ENCODE peak calls at places on chromosome 4, in ten cellular contexts. One of them, this sample, is unnamed.

GRCh38 chr4:133544097-133544496 is 395.0 kb downstream of the PCDH10 start:
- DNase-seq in thoracic aorta: no peak
- DNase-seq in right atrium auricular region: no peak
- DNase-seq in brain microvascular endothelial cell: no peak
- DNase-seq in GM23248: no peak
- DNase-seq in adrenal gland: no peak
- DNase-seq in lower lobe of right lung: no peak
- DNase-seq in HL-60: no peak
- DNase-seq in OCI-LY7: no peak
- DNase-seq in CD4-positive, alpha-beta T cell: no peak
- DNase-seq in this sample: no peak

GRCh38 chr4:153209410-153209809 is 5.2 kb downstream of the TRIM2 start:
- DNase-seq in thoracic aorta: no peak
- DNase-seq in right atrium auricular region: no peak
- DNase-seq in brain microvascular endothelial cell: no peak
- DNase-seq in GM23248: no peak
- DNase-seq in adrenal gland: no peak
- DNase-seq in lower lobe of right lung: no peak
- DNase-seq in HL-60: no peak
- DNase-seq in OCI-LY7: no peak
- DNase-seq in CD4-positive, alpha-beta T cell: no peak
- DNase-seq in this sample: no peak

GRCh38 chr4:175770555-175770954 is 41.5 kb downstream of the GPM6A start:
- DNase-seq in thoracic aorta: no peak
- DNase-seq in right atrium auricular region: no peak
- DNase-seq in brain microvascular endothelial cell: no peak
- DNase-seq in GM23248: peak; percentile 44
- DNase-seq in adrenal gland: no peak
- DNase-seq in lower lobe of right lung: no peak
- DNase-seq in HL-60: no peak
- DNase-seq in OCI-LY7: no peak
- DNase-seq in CD4-positive, alpha-beta T cell: no peak
- DNase-seq in this sample: no peak

GRCh38 chr4:120085705-120086104 is 19.1 kb upstream of the MAD2L1 start:
- DNase-seq in thoracic aorta: no peak
- DNase-seq in right atrium auricular region: no peak
- DNase-seq in brain microvascular endothelial cell: no peak
- DNase-seq in GM23248: peak; percentile 29
- DNase-seq in adrenal gland: no peak
- DNase-seq in lower lobe of right lung: no peak
- DNase-seq in HL-60: no peak
- DNase-seq in OCI-LY7: no peak
- DNase-seq in CD4-positive, alpha-beta T cell: no peak
- DNase-seq in this sample: no peak

GRCh38 chr4:76342191-76342590 is 35.7 kb downstream of the STBD1 start:
- DNase-seq in thoracic aorta: no peak
- DNase-seq in right atrium auricular region: no peak
- DNase-seq in brain microvascular endothelial cell: no peak
- DNase-seq in GM23248: no peak
- DNase-seq in adrenal gland: no peak
- DNase-seq in lower lobe of right lung: no peak
- DNase-seq in HL-60: no peak
- DNase-seq in OCI-LY7: no peak
- DNase-seq in CD4-positive, alpha-beta T cell: no peak
- DNase-seq in this sample: no peak

GRCh38 chr4:141350122-141350904 is 129.6 kb downstream of the ZNF330 start:
- DNase-seq in thoracic aorta: no peak
- DNase-seq in right atrium auricular region: no peak
- DNase-seq in brain microvascular endothelial cell: peak; percentile 16
- DNase-seq in GM23248: peak; percentile 88
- DNase-seq in adrenal gland: no peak
- DNase-seq in lower lobe of right lung: no peak
- DNase-seq in HL-60: no peak
- DNase-seq in OCI-LY7: no peak
- DNase-seq in CD4-positive, alpha-beta T cell: no peak
- DNase-seq in this sample: no peak

GRCh38 chr4:47198791-47199190 is 167.4 kb downstream of the GABRB1 start:
- DNase-seq in thoracic aorta: no peak
- DNase-seq in right atrium auricular region: no peak
- DNase-seq in brain microvascular endothelial cell: no peak
- DNase-seq in GM23248: no peak
- DNase-seq in adrenal gland: no peak
- DNase-seq in lower lobe of right lung: no peak
- DNase-seq in HL-60: no peak
- DNase-seq in OCI-LY7: no peak
- DNase-seq in CD4-positive, alpha-beta T cell: no peak
- DNase-seq in this sample: no peak

GRCh38 chr4:30948653-30949052 is 228.5 kb downstream of the PCDH7 start:
- DNase-seq in thoracic aorta: no peak
- DNase-seq in right atrium auricular region: no peak
- DNase-seq in brain microvascular endothelial cell: peak; percentile 11
- DNase-seq in GM23248: no peak
- DNase-seq in adrenal gland: no peak
- DNase-seq in lower lobe of right lung: no peak
- DNase-seq in HL-60: no peak
- DNase-seq in OCI-LY7: no peak
- DNase-seq in CD4-positive, alpha-beta T cell: no peak
- DNase-seq in this sample: no peak

GRCh38 chr4:66539745-66540144 is 869.5 kb upstream of the EPHA5 start:
- DNase-seq in thoracic aorta: no peak
- DNase-seq in right atrium auricular region: no peak
- DNase-seq in brain microvascular endothelial cell: peak; percentile 5
- DNase-seq in GM23248: no peak
- DNase-seq in adrenal gland: no peak
- DNase-seq in lower lobe of right lung: no peak
- DNase-seq in HL-60: no peak
- DNase-seq in OCI-LY7: no peak
- DNase-seq in CD4-positive, alpha-beta T cell: no peak
- DNase-seq in this sample: no peak

GRCh38 chr4:173337463-173337862 is 3.3 kb upstream of the HMGB2 start:
- DNase-seq in thoracic aorta: no peak
- DNase-seq in right atrium auricular region: no peak
- DNase-seq in brain microvascular endothelial cell: no peak
- DNase-seq in GM23248: peak; percentile 16
- DNase-seq in adrenal gland: no peak
- DNase-seq in lower lobe of right lung: no peak
- DNase-seq in HL-60: no peak
- DNase-seq in OCI-LY7: no peak
- DNase-seq in CD4-positive, alpha-beta T cell: no peak
- DNase-seq in this sample: no peak

GRCh38 chr4:121960801-121961200 is 8.9 kb upstream of the TRPC3 start:
- DNase-seq in thoracic aorta: no peak
- DNase-seq in right atrium auricular region: no peak
- DNase-seq in brain microvascular endothelial cell: no peak
- DNase-seq in GM23248: no peak
- DNase-seq in adrenal gland: no peak
- DNase-seq in lower lobe of right lung: no peak
- DNase-seq in HL-60: no peak
- DNase-seq in OCI-LY7: no peak
- DNase-seq in CD4-positive, alpha-beta T cell: no peak
- DNase-seq in this sample: no peak

GRCh38 chr4:121243476-121243875 is 79.4 kb upstream of the TNIP3 start:
- DNase-seq in thoracic aorta: no peak
- DNase-seq in right atrium auricular region: no peak
- DNase-seq in brain microvascular endothelial cell: no peak
- DNase-seq in GM23248: peak; percentile 67
- DNase-seq in adrenal gland: no peak
- DNase-seq in lower lobe of right lung: no peak
- DNase-seq in HL-60: no peak
- DNase-seq in OCI-LY7: no peak
- DNase-seq in CD4-positive, alpha-beta T cell: no peak
- DNase-seq in this sample: no peak

DNA sequence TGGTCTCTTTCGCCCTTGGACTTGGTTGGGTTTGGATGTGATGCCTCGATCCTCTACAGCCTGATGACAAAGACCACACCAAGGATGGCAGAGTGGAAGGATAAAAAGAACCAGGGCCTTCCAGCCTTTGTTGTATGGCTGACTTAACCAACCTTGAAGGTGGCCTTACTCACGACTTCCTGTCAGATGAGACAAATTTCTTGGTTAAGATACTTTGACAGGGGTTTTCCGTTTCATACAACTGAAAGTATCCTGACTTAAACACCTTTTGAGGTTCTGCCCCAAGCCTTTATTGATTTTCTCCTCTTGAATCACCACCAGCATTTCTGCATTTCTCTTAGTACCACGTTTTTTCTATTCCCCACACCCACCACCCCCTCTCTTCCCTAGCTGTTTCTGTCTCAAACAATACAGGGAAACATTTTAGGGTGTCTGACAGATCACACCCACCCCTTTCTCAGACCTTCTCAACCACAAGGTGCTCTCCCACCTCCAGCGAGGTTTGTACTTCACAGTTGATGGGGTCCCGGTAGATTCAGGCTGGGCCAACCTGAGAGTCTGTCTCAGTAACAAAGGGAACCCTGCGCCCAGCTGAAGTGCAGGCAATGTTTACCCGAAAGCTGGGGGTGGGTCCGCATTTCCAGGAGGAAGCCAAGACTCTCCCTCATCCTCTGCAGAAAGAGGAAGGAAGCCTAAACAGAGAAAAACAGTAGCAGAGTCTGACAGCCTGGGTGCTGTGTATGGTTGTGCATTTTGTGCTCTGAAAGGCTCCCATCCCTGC is 5.0 kb upstream of the TSPAN5 start:
- DNase-seq in thoracic aorta: no peak
- DNase-seq in right atrium auricular region: no peak
- DNase-seq in brain microvascular endothelial cell: no peak
- DNase-seq in GM23248: no peak
- DNase-seq in adrenal gland: no peak
- DNase-seq in lower lobe of right lung: no peak
- DNase-seq in HL-60: no peak
- DNase-seq in OCI-LY7: no peak
- DNase-seq in CD4-positive, alpha-beta T cell: peak; percentile 11
- DNase-seq in this sample: no peak
- H3K27ac ChIP-seq in thoracic aorta: no peak overlapping the region
- H3K27ac ChIP-seq in right atrium auricular region: no peak overlapping the region
- H3K27ac ChIP-seq in brain microvascular endothelial cell: no peak overlapping the region
- H3K27ac ChIP-seq in GM23248: no peak overlapping the region
- H3K27ac ChIP-seq in adrenal gland: no peak overlapping the region
- H3K27ac ChIP-seq in lower lobe of right lung: peak overlapping the region; percentile 53
- H3K27ac ChIP-seq in HL-60: no peak overlapping the region
- H3K27ac ChIP-seq in OCI-LY7: no peak overlapping the region
- H3K27ac ChIP-seq in CD4-positive, alpha-beta T cell: peak overlapping the region; percentile 96
- H3K27ac ChIP-seq in this sample: no peak overlapping the region

DNA sequence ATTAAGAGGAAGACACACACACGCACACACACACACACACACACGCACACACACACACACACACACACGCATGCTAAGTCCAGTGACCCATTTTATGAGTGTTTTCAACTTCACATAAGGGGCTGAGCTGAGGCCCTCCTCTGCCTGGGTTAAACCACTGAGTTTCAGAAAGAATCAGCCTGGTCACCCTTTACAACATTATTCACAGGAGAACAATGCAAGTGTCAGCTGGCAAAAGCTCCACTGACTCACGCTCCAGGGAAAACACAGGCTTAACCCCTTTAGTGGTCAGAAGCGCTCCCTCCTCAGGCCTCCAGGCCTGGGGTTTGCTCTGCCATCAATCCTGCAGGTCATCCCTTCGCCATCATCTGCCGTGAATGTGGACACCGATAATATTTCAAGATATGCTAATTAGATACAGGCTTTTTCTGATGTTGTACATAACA is 46.9 kb downstream of the ACOX3 start:
- DNase-seq in thoracic aorta: peak; percentile 69
- DNase-seq in right atrium auricular region: peak; percentile 88
- DNase-seq in brain microvascular endothelial cell: peak; percentile 95
- DNase-seq in GM23248: peak; percentile 98
- DNase-seq in adrenal gland: peak; percentile 91
- DNase-seq in lower lobe of right lung: no peak
- DNase-seq in HL-60: no peak
- DNase-seq in OCI-LY7: no peak
- DNase-seq in CD4-positive, alpha-beta T cell: no peak
- DNase-seq in this sample: no peak
- H3K27ac ChIP-seq in thoracic aorta: peak overlapping the region; percentile 62
- H3K27ac ChIP-seq in right atrium auricular region: peak overlapping the region; percentile 76
- H3K27ac ChIP-seq in brain microvascular endothelial cell: peak overlapping the region; percentile 37
- H3K27ac ChIP-seq in GM23248: peak overlapping the region; percentile 84
- H3K27ac ChIP-seq in adrenal gland: peak overlapping the region; percentile 77
- H3K27ac ChIP-seq in lower lobe of right lung: peak overlapping the region; percentile 32
- H3K27ac ChIP-seq in HL-60: no peak overlapping the region
- H3K27ac ChIP-seq in OCI-LY7: no peak overlapping the region
- H3K27ac ChIP-seq in CD4-positive, alpha-beta T cell: no peak overlapping the region
- H3K27ac ChIP-seq in this sample: peak overlapping the region; percentile 84

GRCh38 chr4:38099908-38100407 is 139.8 kb downstream of the PTTG2 start:
- DNase-seq in thoracic aorta: no peak
- DNase-seq in right atrium auricular region: no peak
- DNase-seq in brain microvascular endothelial cell: peak; percentile 90
- DNase-seq in GM23248: peak; percentile 91
- DNase-seq in adrenal gland: no peak
- DNase-seq in lower lobe of right lung: no peak
- DNase-seq in HL-60: no peak
- DNase-seq in OCI-LY7: no peak
- DNase-seq in CD4-positive, alpha-beta T cell: no peak
- DNase-seq in this sample: no peak
- H3K27ac ChIP-seq in thoracic aorta: peak overlapping the region; percentile 6
- H3K27ac ChIP-seq in right atrium auricular region: no peak overlapping the region
- H3K27ac ChIP-seq in brain microvascular endothelial cell: peak overlapping the region; percentile 95
- H3K27ac ChIP-seq in GM23248: peak overlapping the region; percentile 95
- H3K27ac ChIP-seq in adrenal gland: no peak overlapping the region
- H3K27ac ChIP-seq in lower lobe of right lung: peak overlapping the region; percentile 28
- H3K27ac ChIP-seq in HL-60: no peak overlapping the region
- H3K27ac ChIP-seq in OCI-LY7: no peak overlapping the region
- H3K27ac ChIP-seq in CD4-positive, alpha-beta T cell: no peak overlapping the region
- H3K27ac ChIP-seq in this sample: no peak overlapping the region

GRCh38 chr4:147360301-147360700 is 120.6 kb upstream of the EDNRA start:
- DNase-seq in thoracic aorta: no peak
- DNase-seq in right atrium auricular region: no peak
- DNase-seq in brain microvascular endothelial cell: peak; percentile 92
- DNase-seq in GM23248: peak; percentile 79
- DNase-seq in adrenal gland: no peak
- DNase-seq in lower lobe of right lung: no peak
- DNase-seq in HL-60: no peak
- DNase-seq in OCI-LY7: no peak
- DNase-seq in CD4-positive, alpha-beta T cell: no peak
- DNase-seq in this sample: no peak

GRCh38 chr4:147354271-147354670 is 126.6 kb upstream of the EDNRA start:
- DNase-seq in thoracic aorta: no peak
- DNase-seq in right atrium auricular region: no peak
- DNase-seq in brain microvascular endothelial cell: no peak
- DNase-seq in GM23248: no peak
- DNase-seq in adrenal gland: no peak
- DNase-seq in lower lobe of right lung: no peak
- DNase-seq in HL-60: no peak
- DNase-seq in OCI-LY7: no peak
- DNase-seq in CD4-positive, alpha-beta T cell: no peak
- DNase-seq in this sample: no peak

GRCh38 chr4:147354994-147355393 is 125.9 kb upstream of the EDNRA start:
- DNase-seq in thoracic aorta: no peak
- DNase-seq in right atrium auricular region: no peak
- DNase-seq in brain microvascular endothelial cell: no peak
- DNase-seq in GM23248: no peak
- DNase-seq in adrenal gland: no peak
- DNase-seq in lower lobe of right lung: no peak
- DNase-seq in HL-60: no peak
- DNase-seq in OCI-LY7: no peak
- DNase-seq in CD4-positive, alpha-beta T cell: no peak
- DNase-seq in this sample: no peak

GRCh38 chr4:147351083-147351787 is 129.7 kb upstream of the EDNRA start:
- DNase-seq in thoracic aorta: no peak
- DNase-seq in right atrium auricular region: no peak
- DNase-seq in brain microvascular endothelial cell: no peak
- DNase-seq in GM23248: peak; percentile 18
- DNase-seq in adrenal gland: no peak
- DNase-seq in lower lobe of right lung: no peak
- DNase-seq in HL-60: no peak
- DNase-seq in OCI-LY7: no peak
- DNase-seq in CD4-positive, alpha-beta T cell: no peak
- DNase-seq in this sample: no peak

GRCh38 chr4:147355849-147356248 is 125.0 kb upstream of the EDNRA start:
- DNase-seq in thoracic aorta: no peak
- DNase-seq in right atrium auricular region: no peak
- DNase-seq in brain microvascular endothelial cell: peak; percentile 94
- DNase-seq in GM23248: peak; percentile 86
- DNase-seq in adrenal gland: no peak
- DNase-seq in lower lobe of right lung: no peak
- DNase-seq in HL-60: no peak
- DNase-seq in OCI-LY7: no peak
- DNase-seq in CD4-positive, alpha-beta T cell: no peak
- DNase-seq in this sample: no peak
- H3K27ac ChIP-seq in thoracic aorta: no peak overlapping the region
- H3K27ac ChIP-seq in right atrium auricular region: no peak overlapping the region
- H3K27ac ChIP-seq in brain microvascular endothelial cell: peak overlapping the region; percentile 96
- H3K27ac ChIP-seq in GM23248: no peak overlapping the region
- H3K27ac ChIP-seq in adrenal gland: no peak overlapping the region
- H3K27ac ChIP-seq in lower lobe of right lung: no peak overlapping the region
- H3K27ac ChIP-seq in HL-60: no peak overlapping the region
- H3K27ac ChIP-seq in OCI-LY7: no peak overlapping the region
- H3K27ac ChIP-seq in CD4-positive, alpha-beta T cell: no peak overlapping the region
- H3K27ac ChIP-seq in this sample: no peak overlapping the region